ENCODE peak calls at places on chromosomes 16 and 17, in eight cellular contexts. C, J, L, A, K, Y, T and I are unnamed samples.

GRCh38 chr17:47618416-47618815 is 31.3 kb upstream of the KPNB1 start:
- DNase-seq in C (no peak), J (peak), L (no peak), A (no peak), K (no peak), Y (no peak), T (no peak), I (no peak)

GRCh38 chr16:63890072-63890471 is 1231.8 kb downstream of the CDH11 start:
- DNase-seq in C (no peak), J (peak), L (no peak), A (no peak), K (no peak), Y (no peak), T (no peak), I (no peak)

GRCh38 chr17:59884861-59885260 is 7.9 kb downstream of the TUBD1 start:
- DNase-seq in C (no peak), J (no peak), L (no peak), A (no peak), K (no peak), Y (no peak), T (no peak), I (no peak)

GRCh38 chr17:1647802-1648581 is 1.7 kb downstream of the RILP start:
- DNase-seq in C (no peak), J (peak), L (no peak), A (no peak), K (no peak), Y (no peak), T (no peak), I (no peak)

GRCh38 chr16:2810651-2811050 is 6.4 kb upstream of the PRSS21 start:
- DNase-seq in C (no peak), J (no peak), L (no peak), A (no peak), K (no peak), Y (no peak), T (no peak), I (no peak)

GRCh38 chr17:696412-696811 is 18.2 kb downstream of the VPS53 start:
- DNase-seq in C (no peak), J (no peak), L (no peak), A (no peak), K (no peak), Y (no peak), T (no peak), I (no peak)

GRCh38 chr17:51643702-51644490 is 383.6 kb downstream of the UTP18 start:
- DNase-seq in C (no peak), J (no peak), L (no peak), A (no peak), K (no peak), Y (no peak), T (no peak), I (no peak)

GRCh38 chr17:80751460-80752368 is 207.1 kb downstream of the RPTOR start:
- DNase-seq in C (no peak), J (peak), L (no peak), A (no peak), K (peak), Y (no peak), T (no peak), I (no peak)

GRCh38 chr17:77420804-77421634 is 280.2 kb downstream of the SEC14L1 start:
- DNase-seq in C (no peak), J (peak), L (no peak), A (no peak), K (no peak), Y (peak), T (peak), I (no peak)